ENCODE peak calls at places on chromosomes 12 and 14, in seven cellular contexts. S, O, E, T, I, Q and G are unnamed samples.

GRCh38 chr12:99549651-99550050 is 97.9 kb upstream of the GARIN6 start:
- DNase-seq in S (no peak), I (no peak), T (no peak), O (no peak), E (no peak), Q (no peak), G (no peak)

GRCh38 chr14:21734457-21735074 is 60.9 kb upstream of the OR4E1 start:
- DNase-seq in E (peak), O (peak), I (peak), S (no peak), Q (peak), T (no peak), G (peak)

GRCh38 chr14:40099316-40099715 is 667.1 kb upstream of the FBXO33 start:
- DNase-seq in O (no peak), I (no peak), S (no peak), Q (no peak), T (no peak), E (no peak), G (no peak)

GRCh38 chr12:1881301-1881700 is 37.2 kb downstream of the CACNA2D4 start:
- DNase-seq in I (no peak), Q (no peak), S (no peak), T (no peak), E (no peak), O (no peak), G (no peak)

GRCh38 chr14:92470215-92470614 is 43.4 kb upstream of the RIN3 start:
- DNase-seq in E (no peak), O (no peak), Q (no peak), S (no peak), I (no peak), T (no peak), G (no peak)

GRCh38 chr12:69952890-69953289 is 127.9 kb downstream of the MYRFL start:
- DNase-seq in E (no peak), O (no peak), S (no peak), I (no peak), Q (no peak), T (no peak), G (no peak)

GRCh38 chr12:53190108-53190729 is 9.5 kb upstream of the CSAD start:
- DNase-seq in S (no peak), O (peak), Q (peak), I (peak), E (peak), T (no peak), G (peak)

GRCh38 chr14:45972416-45972815 is 679.2 kb downstream of the RPL10L start:
- DNase-seq in T (no peak), E (no peak), S (no peak), I (no peak), O (no peak), Q (no peak), G (no peak)

GRCh38 chr14:73460691-73461127 is 2.4 kb upstream of the NUMB start:
- DNase-seq in T (no peak), Q (no peak), E (peak), S (no peak), O (no peak), I (no peak), G (no peak)

GRCh38 chr12:54036620-54037359 is 3.9 kb downstream of the HOXC5 start:
- DNase-seq in T (no peak), O (no peak), I (no peak), E (no peak), Q (no peak), S (no peak), G (no peak)

GRCh38 chr12:113274848-113275247 is 53.6 kb downstream of the TPCN1 start:
- DNase-seq in E (no peak), S (peak), I (no peak), O (no peak), T (no peak), Q (no peak), G (no peak)

GRCh38 chr14:55794655-55795583 is 214.9 kb downstream of the KTN1 start:
- DNase-seq in Q (no peak), I (no peak), S (no peak), O (no peak), E (peak), T (no peak), G (no peak)

GRCh38 chr14:70665448-70666363 is 24.0 kb downstream of the TTC9 start:
- DNase-seq in E (no peak), T (no peak), S (peak), O (peak), Q (no peak), I (no peak), G (no peak)

GRCh38 chr12:43459285-43459684 is 92.7 kb downstream of the ADAMTS20 start:
- DNase-seq in Q (no peak), E (no peak), T (no peak), O (no peak), I (no peak), S (no peak), G (no peak)

GRCh38 chr12:47165934-47166333 is 86.2 kb upstream of the AMIGO2 start:
- DNase-seq in O (no peak), S (no peak), T (no peak), E (peak), Q (no peak), I (no peak), G (no peak)

DNA sequence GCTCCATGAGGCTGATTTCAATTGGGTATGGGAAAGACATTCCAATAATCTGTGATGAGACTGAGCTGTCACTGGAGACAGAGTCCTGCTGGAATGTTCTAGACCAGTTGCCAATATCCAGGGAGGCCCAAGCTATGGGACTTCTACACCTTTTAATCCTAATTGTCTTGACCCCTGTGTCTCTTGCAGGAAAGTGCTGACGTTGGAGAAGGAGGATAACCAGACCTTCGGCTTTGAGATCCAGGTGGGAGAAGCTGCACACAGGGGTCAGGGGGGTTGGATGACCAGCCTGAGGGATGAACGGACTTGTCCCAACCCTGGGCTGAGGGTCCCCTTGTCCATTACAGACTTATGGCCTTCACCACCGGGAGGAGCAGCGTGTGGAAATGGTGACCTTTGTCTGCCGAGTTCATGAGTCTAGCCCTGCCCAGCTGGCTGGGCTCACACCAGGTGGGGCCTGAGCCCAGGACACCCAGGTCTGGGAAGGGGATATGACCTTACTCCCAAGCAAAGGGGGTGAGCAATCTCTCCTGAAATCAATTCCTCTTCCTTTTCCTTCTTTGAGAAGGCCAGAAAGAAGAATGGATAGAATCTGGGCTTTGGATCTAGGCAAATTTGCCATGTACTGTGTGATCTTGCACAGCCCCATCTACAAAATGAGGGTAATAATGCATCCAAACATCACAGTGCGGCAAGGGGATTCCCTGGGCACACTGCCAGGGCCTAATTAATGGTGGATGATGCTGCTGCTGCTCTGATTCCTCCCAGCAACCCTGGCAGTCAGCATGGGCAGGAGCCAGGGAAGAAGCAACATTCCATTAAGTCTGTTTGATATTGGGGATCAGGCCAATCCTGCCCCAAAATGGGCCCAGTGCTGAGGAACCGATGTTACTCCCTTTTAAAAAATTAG is 4.2 kb downstream of the TAMALIN start:
- DNase-seq in T (no peak), Q (no peak), O (no peak), S (no peak), I (no peak), E (no peak), G (no peak)
- TF ChIP-seq CTCF in T (no peak), Q (no peak), O (no peak), S (no peak), I (no peak), E (no peak), G (no peak)

GRCh38 chr12:89154743-89155530 is 197.4 kb downstream of the DUSP6 start:
- DNase-seq in T (no peak), O (no peak), S (no peak), I (no peak), Q (no peak), E (peak), G (no peak)
- TF ChIP-seq CTCF in T (peak), O (no peak), S (no peak), I (no peak), Q (no peak), E (peak), G (no peak)

GRCh38 chr14:80202888-80203562 is 8.3 kb downstream of the DIO2 start:
- DNase-seq in O (peak), Q (peak), T (no peak), S (no peak), I (peak), E (peak), G (peak)
- TF ChIP-seq CTCF in O (peak), Q (no peak), T (peak), S (no peak), I (peak), E (peak), G (peak)

DNA sequence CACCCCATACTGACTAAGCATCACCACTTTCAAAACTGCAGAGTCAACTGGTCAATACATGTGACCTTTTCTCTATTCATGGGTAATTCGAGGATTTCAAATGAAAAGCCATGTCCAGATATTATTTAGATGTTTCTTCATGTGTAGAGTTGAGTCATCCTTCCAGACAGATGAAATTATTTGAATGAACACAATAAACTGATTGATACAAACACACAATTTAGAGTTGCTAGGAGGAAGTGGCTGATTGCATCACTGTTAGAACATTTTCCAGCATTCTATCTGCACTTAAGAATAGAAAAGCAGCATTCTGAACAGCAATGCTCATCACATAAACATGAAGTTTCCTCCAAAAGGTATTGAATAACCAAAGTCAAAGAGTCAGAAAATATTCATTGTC is 273.5 kb upstream of the SOX5 start:
- DNase-seq in Q (no peak), I (no peak), S (no peak), T (peak), E (peak), O (no peak), G (no peak)
- TF ChIP-seq CTCF in Q (no peak), I (no peak), S (no peak), T (no peak), E (no peak), O (no peak), G (no peak)